ENCODE peak calls at places on chromosome 15, in nine cellular contexts. One of them, this sample, is unnamed.

GRCh38 chr15:78387678-78388077 is 47.5 kb downstream of the CRABP1 start:
- DNase-seq in stomach: no peak
- DNase-seq in PC-3: no peak
- DNase-seq in psoas muscle: no peak
- DNase-seq in heart left ventricle: no peak
- DNase-seq in GM12865: no peak
- DNase-seq in heart right ventricle: no peak
- DNase-seq in brain microvascular endothelial cell: no peak
- DNase-seq in MM.1S: no peak
- DNase-seq in this sample: no peak

GRCh38 chr15:91348812-91349500 is 248.9 kb downstream of the SV2B start:
- DNase-seq in stomach: no peak
- DNase-seq in GM12865: no peak
- DNase-seq in brain microvascular endothelial cell: no peak
- DNase-seq in psoas muscle: no peak
- DNase-seq in PC-3: no peak
- DNase-seq in heart left ventricle: no peak
- DNase-seq in heart right ventricle: no peak
- DNase-seq in MM.1S: no peak
- DNase-seq in this sample: no peak

GRCh38 chr15:83561661-83562060 is 92.3 kb upstream of the ADAMTSL3 start:
- DNase-seq in PC-3: no peak
- DNase-seq in heart right ventricle: no peak
- DNase-seq in MM.1S: no peak
- DNase-seq in psoas muscle: no peak
- DNase-seq in stomach: no peak
- DNase-seq in heart left ventricle: no peak
- DNase-seq in GM12865: no peak
- DNase-seq in brain microvascular endothelial cell: no peak
- DNase-seq in this sample: no peak

GRCh38 chr15:97082835-97083234 is 752.3 kb downstream of the NR2F2 start:
- DNase-seq in stomach: no peak
- DNase-seq in brain microvascular endothelial cell: no peak
- DNase-seq in heart left ventricle: no peak
- DNase-seq in psoas muscle: no peak
- DNase-seq in MM.1S: no peak
- DNase-seq in PC-3: no peak
- DNase-seq in heart right ventricle: no peak
- DNase-seq in GM12865: no peak
- DNase-seq in this sample: no peak

GRCh38 chr15:40265355-40265754 is 17.5 kb downstream of the ANKRD63 start:
- DNase-seq in stomach: no peak
- DNase-seq in PC-3: no peak
- DNase-seq in MM.1S: no peak
- DNase-seq in psoas muscle: no peak
- DNase-seq in GM12865: no peak
- DNase-seq in brain microvascular endothelial cell: no peak
- DNase-seq in heart left ventricle: no peak
- DNase-seq in heart right ventricle: no peak
- DNase-seq in this sample: no peak

GRCh38 chr15:40591310-40591845 is 2.7 kb upstream of the KNL1 start:
- DNase-seq in stomach: no peak
- DNase-seq in brain microvascular endothelial cell: no peak
- DNase-seq in psoas muscle: no peak
- DNase-seq in PC-3: no peak
- DNase-seq in heart left ventricle: no peak
- DNase-seq in MM.1S: no peak
- DNase-seq in GM12865: no peak
- DNase-seq in heart right ventricle: no peak
- DNase-seq in this sample: no peak

GRCh38 chr15:71629761-71630499 is 180.4 kb upstream of the NR2E3 start:
- DNase-seq in stomach: no peak
- DNase-seq in MM.1S: no peak
- DNase-seq in heart right ventricle: no peak
- DNase-seq in heart left ventricle: no peak
- DNase-seq in PC-3: no peak
- DNase-seq in psoas muscle: no peak
- DNase-seq in GM12865: no peak
- DNase-seq in brain microvascular endothelial cell: no peak
- DNase-seq in this sample: no peak

GRCh38 chr15:79169531-79170123 is 79.0 kb upstream of the RASGRF1 start:
- DNase-seq in psoas muscle: no peak
- DNase-seq in PC-3: no peak
- DNase-seq in MM.1S: no peak
- DNase-seq in GM12865: no peak
- DNase-seq in heart right ventricle: no peak
- DNase-seq in brain microvascular endothelial cell: no peak
- DNase-seq in stomach: no peak
- DNase-seq in heart left ventricle: no peak
- DNase-seq in this sample: no peak

GRCh38 chr15:80982205-80982604 is 7.4 kb downstream of the MESD start:
- DNase-seq in brain microvascular endothelial cell: no peak
- DNase-seq in stomach: no peak
- DNase-seq in heart right ventricle: no peak
- DNase-seq in GM12865: peak
- DNase-seq in PC-3: no peak
- DNase-seq in MM.1S: no peak
- DNase-seq in psoas muscle: no peak
- DNase-seq in heart left ventricle: no peak
- DNase-seq in this sample: no peak

GRCh38 chr15:27844018-27844666 is 255.0 kb downstream of the OCA2 start:
- DNase-seq in psoas muscle: no peak
- DNase-seq in heart right ventricle: no peak
- DNase-seq in MM.1S: no peak
- DNase-seq in GM12865: no peak
- DNase-seq in PC-3: peak
- DNase-seq in brain microvascular endothelial cell: peak
- DNase-seq in heart left ventricle: no peak
- DNase-seq in stomach: no peak
- DNase-seq in this sample: no peak

GRCh38 chr15:60704129-60704528 is 225.2 kb upstream of the ICE2 start:
- DNase-seq in PC-3: no peak
- DNase-seq in GM12865: no peak
- DNase-seq in stomach: no peak
- DNase-seq in heart left ventricle: no peak
- DNase-seq in brain microvascular endothelial cell: no peak
- DNase-seq in MM.1S: no peak
- DNase-seq in heart right ventricle: no peak
- DNase-seq in psoas muscle: no peak
- DNase-seq in this sample: no peak

GRCh38 chr15:100060276-100060926 is 281.4 kb downstream of the ADAMTS17 start:
- DNase-seq in psoas muscle: no peak
- DNase-seq in brain microvascular endothelial cell: peak
- DNase-seq in PC-3: peak
- DNase-seq in heart right ventricle: peak
- DNase-seq in MM.1S: no peak
- DNase-seq in stomach: peak
- DNase-seq in heart left ventricle: peak
- DNase-seq in GM12865: no peak
- DNase-seq in this sample: no peak

GRCh38 chr15:46304320-46304719 is 669.5 kb downstream of the SQOR start:
- DNase-seq in heart right ventricle: no peak
- DNase-seq in MM.1S: no peak
- DNase-seq in psoas muscle: no peak
- DNase-seq in stomach: no peak
- DNase-seq in heart left ventricle: no peak
- DNase-seq in brain microvascular endothelial cell: no peak
- DNase-seq in GM12865: no peak
- DNase-seq in PC-3: peak
- DNase-seq in this sample: no peak

GRCh38 chr15:95799286-95800187 is 531.0 kb upstream of the NR2F2 start:
- DNase-seq in GM12865: no peak
- DNase-seq in psoas muscle: no peak
- DNase-seq in heart left ventricle: no peak
- DNase-seq in brain microvascular endothelial cell: peak
- DNase-seq in heart right ventricle: no peak
- DNase-seq in PC-3: peak
- DNase-seq in MM.1S: no peak
- DNase-seq in stomach: no peak
- DNase-seq in this sample: no peak

GRCh38 chr15:41279535-41280283 is 48.6 kb downstream of the CHP1 start:
- DNase-seq in heart right ventricle: no peak
- DNase-seq in stomach: no peak
- DNase-seq in PC-3: no peak
- DNase-seq in GM12865: no peak
- DNase-seq in psoas muscle: no peak
- DNase-seq in MM.1S: no peak
- DNase-seq in brain microvascular endothelial cell: no peak
- DNase-seq in heart left ventricle: no peak
- DNase-seq in this sample: no peak

GRCh38 chr15:32818758-32819405 is 101.1 kb downstream of the GREM1 start:
- DNase-seq in psoas muscle: no peak
- DNase-seq in PC-3: no peak
- DNase-seq in brain microvascular endothelial cell: no peak
- DNase-seq in heart left ventricle: no peak
- DNase-seq in heart right ventricle: no peak
- DNase-seq in MM.1S: no peak
- DNase-seq in stomach: no peak
- DNase-seq in GM12865: no peak
- DNase-seq in this sample: no peak
- H3K4me3 ChIP-seq in psoas muscle: no peak
- H3K4me3 ChIP-seq in PC-3: no peak
- H3K4me3 ChIP-seq in brain microvascular endothelial cell: no peak
- H3K4me3 ChIP-seq in heart left ventricle: no peak
- H3K4me3 ChIP-seq in heart right ventricle: no peak
- H3K4me3 ChIP-seq in MM.1S: no peak
- H3K4me3 ChIP-seq in stomach: no peak
- H3K4me3 ChIP-seq in GM12865: no peak
- H3K4me3 ChIP-seq in this sample: no peak

GRCh38 chr15:29939404-29939803 is 117.1 kb upstream of the TJP1 start:
- DNase-seq in PC-3: peak
- DNase-seq in MM.1S: no peak
- DNase-seq in GM12865: no peak
- DNase-seq in brain microvascular endothelial cell: no peak
- DNase-seq in heart right ventricle: no peak
- DNase-seq in stomach: no peak
- DNase-seq in heart left ventricle: no peak
- DNase-seq in psoas muscle: no peak
- DNase-seq in this sample: no peak

GRCh38 chr15:29937956-29938355 is 115.7 kb upstream of the TJP1 start:
- DNase-seq in stomach: no peak
- DNase-seq in PC-3: peak
- DNase-seq in brain microvascular endothelial cell: no peak
- DNase-seq in psoas muscle: no peak
- DNase-seq in heart right ventricle: no peak
- DNase-seq in heart left ventricle: no peak
- DNase-seq in MM.1S: no peak
- DNase-seq in GM12865: no peak
- DNase-seq in this sample: no peak

GRCh38 chr15:29942144-29942543 is 119.9 kb upstream of the TJP1 start:
- DNase-seq in stomach: no peak
- DNase-seq in heart right ventricle: no peak
- DNase-seq in brain microvascular endothelial cell: peak
- DNase-seq in PC-3: peak
- DNase-seq in heart left ventricle: no peak
- DNase-seq in psoas muscle: no peak
- DNase-seq in MM.1S: no peak
- DNase-seq in GM12865: no peak
- DNase-seq in this sample: no peak

GRCh38 chr15:29936353-29937049 is 114.2 kb upstream of the TJP1 start:
- DNase-seq in brain microvascular endothelial cell: no peak
- DNase-seq in stomach: no peak
- DNase-seq in PC-3: peak
- DNase-seq in heart left ventricle: no peak
- DNase-seq in psoas muscle: no peak
- DNase-seq in MM.1S: no peak
- DNase-seq in GM12865: no peak
- DNase-seq in heart right ventricle: no peak
- DNase-seq in this sample: no peak

GRCh38 chr15:29938701-29939340 is 116.6 kb upstream of the TJP1 start:
- DNase-seq in heart left ventricle: no peak
- DNase-seq in heart right ventricle: no peak
- DNase-seq in psoas muscle: no peak
- DNase-seq in brain microvascular endothelial cell: no peak
- DNase-seq in PC-3: peak
- DNase-seq in stomach: no peak
- DNase-seq in GM12865: no peak
- DNase-seq in MM.1S: no peak
- DNase-seq in this sample: no peak
- TF ChIP-seq CTCF in heart left ventricle: peak
- TF ChIP-seq CTCF in heart right ventricle: peak
- TF ChIP-seq CTCF in psoas muscle: no peak
- TF ChIP-seq CTCF in brain microvascular endothelial cell: peak
- TF ChIP-seq CTCF in PC-3: peak
- TF ChIP-seq CTCF in stomach: no peak
- TF ChIP-seq CTCF in GM12865: no peak
- TF ChIP-seq CTCF in MM.1S: peak
- TF ChIP-seq CTCF in this sample: peak

DNA sequence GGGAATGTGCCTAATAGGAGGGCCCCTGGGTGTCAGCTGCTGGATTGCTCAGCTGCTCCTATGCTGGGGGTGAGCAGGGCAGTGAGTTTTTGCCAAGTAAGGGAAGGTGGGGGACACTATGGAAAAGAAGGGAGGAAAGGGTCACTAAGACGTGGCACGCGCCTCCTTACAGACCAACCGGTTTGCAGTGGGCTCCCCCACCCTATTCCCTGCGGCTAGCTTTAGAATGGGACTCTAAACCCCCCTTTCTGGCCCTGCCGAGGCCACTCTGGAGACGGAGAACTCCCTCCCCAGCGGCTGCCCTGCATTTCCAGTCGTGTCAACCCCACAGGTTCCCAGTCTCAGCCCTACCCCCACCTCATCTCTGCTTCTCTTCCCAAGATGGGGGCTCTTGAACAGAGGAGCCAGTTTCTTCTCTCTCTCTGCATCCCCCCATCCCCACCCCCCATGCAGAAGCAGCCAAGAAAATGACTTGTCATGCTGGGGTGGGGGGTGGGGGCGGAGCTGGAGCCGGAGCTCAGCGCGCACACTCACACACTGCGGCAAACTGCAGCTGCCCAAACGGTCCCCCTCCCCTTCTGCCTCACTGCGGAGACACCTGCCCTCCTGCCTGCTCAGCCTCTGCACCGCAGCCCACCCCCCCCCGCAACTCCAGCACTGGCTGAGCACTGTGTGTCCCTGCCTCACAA is 809 bp downstream of the MAP1A start:
- DNase-seq in heart left ventricle: peak
- DNase-seq in stomach: no peak
- DNase-seq in brain microvascular endothelial cell: no peak
- DNase-seq in PC-3: no peak
- DNase-seq in psoas muscle: no peak
- DNase-seq in GM12865: no peak
- DNase-seq in MM.1S: no peak
- DNase-seq in heart right ventricle: peak
- DNase-seq in this sample: peak
- H3K4me3 ChIP-seq in heart left ventricle: peak
- H3K4me3 ChIP-seq in stomach: peak
- H3K4me3 ChIP-seq in brain microvascular endothelial cell: peak
- H3K4me3 ChIP-seq in PC-3: peak
- H3K4me3 ChIP-seq in psoas muscle: peak
- H3K4me3 ChIP-seq in GM12865: no peak
- H3K4me3 ChIP-seq in MM.1S: no peak
- H3K4me3 ChIP-seq in heart right ventricle: peak
- H3K4me3 ChIP-seq in this sample: peak

DNA sequence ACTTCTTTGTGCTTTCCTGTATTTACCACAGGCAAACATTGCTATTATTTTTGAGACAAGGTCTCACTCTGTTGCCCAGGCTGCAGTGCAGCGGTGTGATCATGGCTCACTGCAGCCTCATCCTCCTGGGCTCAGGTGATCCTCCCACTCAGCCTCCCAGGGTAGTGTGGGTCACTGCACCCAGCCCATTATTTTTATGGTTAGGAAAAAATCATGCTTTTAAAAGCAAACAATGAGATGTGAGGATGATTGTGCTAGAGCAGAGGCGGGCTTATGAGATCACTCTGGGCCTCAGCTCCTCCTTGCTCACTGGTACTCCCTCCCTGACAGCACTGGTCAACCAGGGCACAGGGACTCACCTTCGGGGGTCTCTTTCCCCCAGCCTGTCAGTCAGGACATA is 2.2 kb downstream of the MAN2C1 start:
- DNase-seq in brain microvascular endothelial cell: no peak
- DNase-seq in heart right ventricle: no peak
- DNase-seq in GM12865: no peak
- DNase-seq in heart left ventricle: no peak
- DNase-seq in PC-3: no peak
- DNase-seq in MM.1S: no peak
- DNase-seq in psoas muscle: no peak
- DNase-seq in stomach: no peak
- DNase-seq in this sample: no peak
- TF ChIP-seq CTCF in brain microvascular endothelial cell: no peak
- TF ChIP-seq CTCF in heart right ventricle: no peak
- TF ChIP-seq CTCF in GM12865: no peak
- TF ChIP-seq CTCF in heart left ventricle: no peak
- TF ChIP-seq CTCF in PC-3: no peak
- TF ChIP-seq CTCF in MM.1S: no peak
- TF ChIP-seq CTCF in psoas muscle: no peak
- TF ChIP-seq CTCF in stomach: no peak
- TF ChIP-seq CTCF in this sample: no peak